ENCODE peak calls at places on chromosomes 5 and 9, in five cellular contexts. T is transverse colon, I is erythroblast, X is cardiac fibroblast, E is activated T-cell treated with anti-CD3 and anti-CD28 coated beads for 1 hour. B is an unnamed sample.

GRCh38 chr9:76810377-76810957 is 46.2 kb downstream of the PCA3 start:
- DNase-seq in T (peak), I (peak), X (peak), E (no peak), B (peak)

GRCh38 chr9:16191691-16192402 is 639.0 kb downstream of the CCDC171 start:
- DNase-seq in T (peak), I (peak), X (peak), E (peak), B (peak)

GRCh38 chr5:81980160-81980559 is 8.3 kb downstream of the ATG10 start:
- DNase-seq in T (no peak), I (no peak), X (peak), E (no peak), B (no peak)

GRCh38 chr9:81621785-81622243 is 67.5 kb downstream of the TLE1 start:
- DNase-seq in T (no peak), I (no peak), X (no peak), E (no peak), B (no peak)

GRCh38 chr5:124747770-124748686 is 1.6 kb upstream of the ZNF608 start:
- DNase-seq in T (no peak), I (peak), X (peak), E (no peak), B (no peak)

GRCh38 chr9:77449177-77450092 is 198.7 kb downstream of the GNA14 start:
- DNase-seq in T (no peak), I (no peak), X (peak), E (no peak), B (no peak)

GRCh38 chr9:6681957-6682501 is 36.5 kb upstream of the GLDC start:
- DNase-seq in T (no peak), I (no peak), X (no peak), E (no peak), B (no peak)

GRCh38 chr5:95959964-95960801 is 1.5 kb downstream of the ELL2 start:
- DNase-seq in T (peak), I (peak), X (peak), E (no peak), B (peak)

GRCh38 chr5:1751026-1751863 is 48.4 kb downstream of the MRPL36 start:
- DNase-seq in T (no peak), I (no peak), X (no peak), E (no peak), B (no peak)

GRCh38 chr9:101848485-101848919 is 110.1 kb upstream of the GRIN3A start:
- DNase-seq in T (peak), I (no peak), X (no peak), E (no peak), B (peak)

GRCh38 chr5:137201876-137202275 is 297.2 kb downstream of the SPOCK1 start:
- DNase-seq in T (no peak), I (no peak), X (peak), E (no peak), B (no peak)

GRCh38 chr5:116575635-116576042 is 1.0 kb upstream of the SEMA6A start:
- DNase-seq in T (peak), I (no peak), X (peak), E (no peak), B (peak)

GRCh38 chr5:15241216-15241821 is 258.7 kb upstream of the FBXL7 start:
- DNase-seq in T (no peak), I (no peak), X (peak), E (no peak), B (no peak)

GRCh38 chr9:136206602-136207333 is 1.8 kb upstream of the LHX3 start:
- DNase-seq in T (no peak), I (no peak), X (no peak), E (no peak), B (no peak)

GRCh38 chr5:178232124-178232919 is at the start of gene PHYKPL:
- DNase-seq in T (peak), I (peak), X (peak), E (peak), B (peak)

GRCh38 chr9:34027845-34028574 is 20.7 kb downstream of the UBAP2 start:
- DNase-seq in T (no peak), I (no peak), X (no peak), E (no peak), B (no peak)

GRCh38 chr5:173968154-173968553 is 20.8 kb upstream of the C5orf47 start:
- DNase-seq in T (no peak), I (no peak), X (no peak), E (no peak), B (no peak)

GRCh38 chr5:176879663-176880392 is 19.3 kb downstream of the HK3 start:
- DNase-seq in T (no peak), I (no peak), X (no peak), E (no peak), B (no peak)

GRCh38 chr5:59760798-59761348 is 132.7 kb downstream of the PDE4D start:
- DNase-seq in T (no peak), I (no peak), X (peak), E (no peak), B (peak)

GRCh38 chr9:99966720-99967119 is 60.3 kb downstream of the STX17 start:
- DNase-seq in T (no peak), I (no peak), X (no peak), E (no peak), B (peak)

GRCh38 chr5:177542816-177543472 is 11.4 kb downstream of the FAM193B start:
- DNase-seq in T (no peak), I (no peak), X (no peak), E (no peak), B (no peak)

GRCh38 chr9:110742741-110743371 is 74.3 kb downstream of the MUSK start:
- DNase-seq in T (no peak), I (no peak), X (peak), E (no peak), B (no peak)

GRCh38 chr5:19001054-19001453 is 986.9 kb downstream of the CDH18 start:
- DNase-seq in T (no peak), I (no peak), X (no peak), E (no peak), B (no peak)

GRCh38 chr5:156934450-156935211 is 28.4 kb downstream of the TIMD4 start:
- DNase-seq in T (peak), I (peak), X (no peak), E (peak), B (peak)

GRCh38 chr5:73160239-73160671 is 12.7 kb upstream of the TMEM174 start:
- DNase-seq in T (no peak), I (no peak), X (no peak), E (no peak), B (no peak)

GRCh38 chr5:17192191-17192590 is 25.2 kb upstream of the BASP1 start:
- DNase-seq in T (no peak), I (no peak), X (peak), E (no peak), B (peak)

GRCh38 chr5:111512026-111512405 is 319 bp downstream of the STARD4 start:
- DNase-seq in T (no peak), I (peak), X (peak), E (no peak), B (peak)

GRCh38 chr9:35749515-35750255 is 598 bp downstream of the RGP1 start:
- DNase-seq in T (peak), I (peak), X (no peak), E (peak), B (peak)

GRCh38 chr9:103755986-103756385 is 338.1 kb upstream of the SMC2 start:
- DNase-seq in T (no peak), I (no peak), X (no peak), E (no peak), B (no peak)

GRCh38 chr9:6195714-6196360 is 19.8 kb upstream of the IL33 start:
- DNase-seq in T (no peak), I (no peak), X (no peak), E (no peak), B (no peak)

GRCh38 chr9:121447341-121447834 is 52.3 kb downstream of the GGTA1 start:
- DNase-seq in T (no peak), I (no peak), X (peak), E (no peak), B (no peak)

GRCh38 chr5:140131967-140132409 is 6.3 kb downstream of the IGIP start:
- DNase-seq in T (no peak), I (no peak), X (peak), E (no peak), B (no peak)

GRCh38 chr5:122442938-122443337 is 130.9 kb downstream of the SNCAIP start:
- DNase-seq in T (no peak), I (no peak), X (no peak), E (no peak), B (no peak)

B was measured in small intestine.